ENCODE peak calls at places on chromosomes 3 and 15, in eight cellular contexts. Z is WTC11, N is fibroblast of lung, D is PC-3, S is adrenal gland, I is left lung, K is mammary epithelial cell, Q is omental fat pad. U is an unnamed sample.

GRCh38 chr3:126396536-126396935 is 1.8 kb downstream of the CFAP100 start:
- DNase-seq in I (peak), Z (no peak), S (no peak), Q (no peak), K (no peak), D (no peak), N (no peak), U (no peak)

GRCh38 chr15:61130945-61131597 is 98.0 kb downstream of the RORA start:
- DNase-seq in K (no peak), S (no peak), D (no peak), I (no peak), N (no peak), Z (no peak), Q (no peak), U (no peak)

GRCh38 chr15:80242132-80242769 is 9.8 kb downstream of the CTXND1 start:
- DNase-seq in K (peak), Z (peak), D (peak), N (peak), S (peak), Q (no peak), I (no peak), U (peak)

GRCh38 chr15:64013179-64014043 is 32.9 kb downstream of the DAPK2 start:
- DNase-seq in D (peak), I (peak), S (no peak), Q (no peak), K (peak), N (peak), Z (no peak), U (peak)

GRCh38 chr3:149274220-149274619 is 52.6 kb upstream of the CP start:
- DNase-seq in S (no peak), I (no peak), Z (no peak), K (no peak), Q (no peak), N (no peak), D (no peak), U (no peak)

GRCh38 chr3:106013971-106014370 is 145.2 kb upstream of the CBLB start:
- DNase-seq in I (no peak), K (peak), Q (no peak), D (peak), S (no peak), Z (no peak), N (peak), U (peak)

GRCh38 chr3:85800676-85801075 is 841.9 kb downstream of the CADM2 start:
- DNase-seq in D (no peak), Q (no peak), Z (no peak), I (no peak), K (no peak), N (no peak), S (no peak), U (no peak)

GRCh38 chr3:52086939-52087675 is 30.7 kb upstream of the DUSP7 start:
- DNase-seq in I (no peak), K (no peak), N (peak), D (no peak), S (no peak), Z (no peak), Q (no peak), U (no peak)

GRCh38 chr15:90697180-90697579 is 20.0 kb upstream of the BLM start:
- DNase-seq in D (no peak), N (no peak), Q (no peak), Z (no peak), I (no peak), K (no peak), S (no peak), U (no peak)

GRCh38 chr3:21551019-21551418 is 200.0 kb downstream of the ZNF385D start:
- DNase-seq in S (no peak), D (peak), Q (no peak), Z (no peak), N (peak), I (no peak), K (no peak), U (peak)
- TF ChIP-seq CTCF in S (no peak), D (peak), Q (no peak), Z (no peak), N (peak), I (no peak), K (no peak), U (peak)

GRCh38 chr15:51283026-51283425 is 55.4 kb downstream of the CYP19A1 start:
- DNase-seq in K (no peak), S (no peak), Q (no peak), D (no peak), I (no peak), Z (no peak), N (no peak), U (peak)
- TF ChIP-seq CTCF in K (no peak), S (no peak), Q (no peak), D (no peak), I (no peak), Z (no peak), N (no peak), U (peak)

GRCh38 chr15:98954411-98954810 is 53.2 kb downstream of the PGPEP1L start:
- DNase-seq in Q (no peak), D (no peak), K (no peak), Z (no peak), I (no peak), S (peak), N (peak), U (no peak)

GRCh38 chr15:98952381-98952803 is 55.2 kb downstream of the PGPEP1L start:
- DNase-seq in K (no peak), I (no peak), N (peak), D (peak), Q (no peak), Z (no peak), S (no peak), U (no peak)

GRCh38 chr15:98951493-98952320 is 55.9 kb downstream of the PGPEP1L start:
- DNase-seq in I (no peak), N (no peak), Q (no peak), Z (no peak), D (no peak), S (peak), K (no peak), U (no peak)

GRCh38 chr15:98953950-98954349 is 53.6 kb downstream of the PGPEP1L start:
- DNase-seq in I (no peak), K (no peak), N (no peak), Z (no peak), D (no peak), Q (no peak), S (peak), U (no peak)

DNA sequence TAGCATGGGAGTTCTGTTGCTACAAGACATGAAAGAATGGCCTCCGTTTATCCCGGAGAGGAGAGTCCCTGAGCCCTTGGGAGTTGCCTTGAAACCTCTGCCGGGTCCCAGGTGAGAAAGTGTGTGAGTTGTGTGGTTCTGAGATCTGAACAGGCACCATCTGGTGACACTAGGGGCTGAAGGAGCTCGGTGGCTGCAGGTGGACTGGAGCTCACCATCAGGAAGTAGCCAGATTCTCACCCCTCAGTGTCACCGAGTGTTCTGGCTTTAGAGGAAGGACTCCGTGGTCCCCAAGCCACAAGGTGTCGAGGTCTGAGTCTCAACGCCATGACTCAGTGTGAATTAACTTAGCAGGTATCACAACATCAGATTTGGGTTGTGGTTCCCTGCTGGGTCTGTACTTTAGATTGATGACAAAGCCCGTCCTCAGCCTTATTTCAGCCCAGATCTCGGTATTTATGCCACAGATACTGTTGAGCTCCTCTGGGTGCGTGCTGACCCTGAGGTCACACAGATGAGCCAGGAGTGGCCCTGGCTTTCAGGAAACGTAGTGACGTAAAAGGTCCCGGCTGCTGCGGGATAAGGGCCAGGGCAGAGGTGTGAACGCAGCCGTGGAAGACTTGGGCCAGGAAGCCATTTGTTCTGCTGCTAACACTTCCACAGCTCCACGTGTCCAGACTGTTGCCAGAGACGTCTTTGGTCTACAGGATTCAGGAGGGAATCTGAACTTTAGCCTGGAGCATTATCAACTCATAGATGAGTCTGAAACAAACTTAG is 54.4 kb downstream of the PGPEP1L start:
- DNase-seq in K (no peak), I (no peak), Q (no peak), S (peak), N (no peak), D (no peak), Z (no peak), U (no peak)
- TF ChIP-seq CTCF in K (no peak), I (no peak), Q (no peak), S (no peak), N (no peak), D (no peak), Z (no peak), U (no peak)

GRCh38 chr3:64444619-64445317 is 219.5 kb upstream of the PRICKLE2 start:
- DNase-seq in N (no peak), S (no peak), Q (no peak), Z (peak), K (no peak), D (no peak), I (no peak), U (no peak)
- TF ChIP-seq CTCF in N (no peak), S (no peak), Q (no peak), Z (no peak), K (peak), D (no peak), I (no peak), U (no peak)

GRCh38 chr3:46519952-46520351 is 22.2 kb downstream of the RTP3 start:
- DNase-seq in S (no peak), Z (no peak), D (no peak), K (no peak), N (no peak), I (no peak), Q (no peak), U (no peak)
- TF ChIP-seq CTCF in S (no peak), Z (no peak), D (no peak), K (no peak), N (no peak), I (no peak), Q (no peak), U (no peak)

U was measured in MCF 10A.